ENCODE peak calls at places on chromosomes 2 and 18, in four cellular contexts. One of them, this sample, is unnamed.

GRCh38 chr2:241315879-241316700 is at the start of gene SEPTIN2:
- DNase-seq in RPMI8226: peak; percentile 58
- DNase-seq in activated CD4-positive, alpha-beta T cell treated with anti-CD3 and anti-CD28 coated beads, Interleukin-2, amount 10 ng/mL, durations not matched to agents 7 days and 5 days: no peak
- DNase-seq in glomerular endothelial cell: no peak
- DNase-seq in this sample: no peak

GRCh38 chr18:36688020-36688965 is 140.5 kb downstream of the TPGS2 start:
- DNase-seq in RPMI8226: peak; percentile 69
- DNase-seq in activated CD4-positive, alpha-beta T cell treated with anti-CD3 and anti-CD28 coated beads, Interleukin-2, amount 10 ng/mL, durations not matched to agents 7 days and 5 days: peak; percentile 64
- DNase-seq in glomerular endothelial cell: peak; percentile 25
- DNase-seq in this sample: peak; percentile 26

GRCh38 chr2:157302492-157303099 is 23.0 kb downstream of the ERMN start:
- DNase-seq in RPMI8226: peak; percentile 64
- DNase-seq in activated CD4-positive, alpha-beta T cell treated with anti-CD3 and anti-CD28 coated beads, Interleukin-2, amount 10 ng/mL, durations not matched to agents 7 days and 5 days: peak; percentile 49
- DNase-seq in glomerular endothelial cell: peak; percentile 9
- DNase-seq in this sample: no peak

GRCh38 chr2:24456610-24457556 is 34.2 kb upstream of the NCOA1 start:
- DNase-seq in RPMI8226: no peak
- DNase-seq in activated CD4-positive, alpha-beta T cell treated with anti-CD3 and anti-CD28 coated beads, Interleukin-2, amount 10 ng/mL, durations not matched to agents 7 days and 5 days: no peak
- DNase-seq in glomerular endothelial cell: no peak
- DNase-seq in this sample: no peak

GRCh38 chr2:144826105-144826504 is 306.2 kb upstream of the ZEB2 start:
- DNase-seq in RPMI8226: no peak
- DNase-seq in activated CD4-positive, alpha-beta T cell treated with anti-CD3 and anti-CD28 coated beads, Interleukin-2, amount 10 ng/mL, durations not matched to agents 7 days and 5 days: no peak
- DNase-seq in glomerular endothelial cell: no peak
- DNase-seq in this sample: no peak

GRCh38 chr2:227939271-227940027 is 68.0 kb downstream of the DAW1 start:
- DNase-seq in RPMI8226: peak; percentile 47
- DNase-seq in activated CD4-positive, alpha-beta T cell treated with anti-CD3 and anti-CD28 coated beads, Interleukin-2, amount 10 ng/mL, durations not matched to agents 7 days and 5 days: no peak
- DNase-seq in glomerular endothelial cell: peak; percentile 7
- DNase-seq in this sample: no peak

GRCh38 chr2:19299032-19299431 is 59.4 kb downstream of the OSR1 start:
- DNase-seq in RPMI8226: no peak
- DNase-seq in activated CD4-positive, alpha-beta T cell treated with anti-CD3 and anti-CD28 coated beads, Interleukin-2, amount 10 ng/mL, durations not matched to agents 7 days and 5 days: no peak
- DNase-seq in glomerular endothelial cell: no peak
- DNase-seq in this sample: no peak

GRCh38 chr2:126996378-126996699 is 97.6 kb downstream of the TEX51 start:
- DNase-seq in RPMI8226: no peak
- DNase-seq in activated CD4-positive, alpha-beta T cell treated with anti-CD3 and anti-CD28 coated beads, Interleukin-2, amount 10 ng/mL, durations not matched to agents 7 days and 5 days: no peak
- DNase-seq in glomerular endothelial cell: no peak
- DNase-seq in this sample: no peak

GRCh38 chr2:13822365-13822764 is 810.2 kb upstream of the LRATD1 start:
- DNase-seq in RPMI8226: no peak
- DNase-seq in activated CD4-positive, alpha-beta T cell treated with anti-CD3 and anti-CD28 coated beads, Interleukin-2, amount 10 ng/mL, durations not matched to agents 7 days and 5 days: no peak
- DNase-seq in glomerular endothelial cell: no peak
- DNase-seq in this sample: no peak

GRCh38 chr18:74571895-74572680 is 25.6 kb upstream of the ZNF407 start:
- DNase-seq in RPMI8226: no peak
- DNase-seq in activated CD4-positive, alpha-beta T cell treated with anti-CD3 and anti-CD28 coated beads, Interleukin-2, amount 10 ng/mL, durations not matched to agents 7 days and 5 days: no peak
- DNase-seq in glomerular endothelial cell: no peak
- DNase-seq in this sample: no peak

GRCh38 chr2:96802281-96802595 is 13.8 kb upstream of the CNNM3 start:
- DNase-seq in RPMI8226: no peak
- DNase-seq in activated CD4-positive, alpha-beta T cell treated with anti-CD3 and anti-CD28 coated beads, Interleukin-2, amount 10 ng/mL, durations not matched to agents 7 days and 5 days: no peak
- DNase-seq in glomerular endothelial cell: no peak
- DNase-seq in this sample: no peak

This sample was measured in CD8-positive, alpha-beta T cell.